ENCODE peak calls at places on chromosomes 16 and 17, in eight cellular contexts. Q, C, H, M, G, U, I and A are unnamed samples.

GRCh38 chr16:66926171-66926570 is 836 bp upstream of the RRAD start:
- DNase-seq in Q (peak), C (no peak), H (no peak), M (no peak), G (no peak), U (no peak), I (peak), A (no peak)

GRCh38 chr16:2967721-2968161 is 1.4 kb upstream of the PAQR4 start:
- DNase-seq in Q (no peak), C (no peak), H (no peak), M (no peak), G (no peak), U (no peak), I (no peak), A (no peak)

GRCh38 chr17:8798176-8799000 is 777 bp downstream of the MFSD6L start:
- DNase-seq in Q (no peak), C (no peak), H (no peak), M (no peak), G (no peak), U (no peak), I (no peak), A (no peak)

GRCh38 chr16:26413780-26414179 is 652.9 kb upstream of the C16orf82 start:
- DNase-seq in Q (no peak), C (peak), H (no peak), M (no peak), G (no peak), U (no peak), I (no peak), A (no peak)

GRCh38 chr17:2108170-2108569 is 53.3 kb downstream of the HIC1 start:
- DNase-seq in Q (no peak), C (no peak), H (no peak), M (no peak), G (no peak), U (no peak), I (no peak), A (no peak)

GRCh38 chr17:1154704-1155103 is 25.1 kb downstream of the ABR start:
- DNase-seq in Q (no peak), C (no peak), H (no peak), M (no peak), G (no peak), U (no peak), I (no peak), A (no peak)

GRCh38 chr16:56258508-56259424 is 67.5 kb downstream of the GNAO1 start:
- DNase-seq in Q (no peak), C (peak), H (no peak), M (no peak), G (no peak), U (no peak), I (no peak), A (peak)

GRCh38 chr17:76727745-76728456 is 1.3 kb downstream of the METTL23 start:
- DNase-seq in Q (no peak), C (no peak), H (no peak), M (no peak), G (no peak), U (no peak), I (peak), A (no peak)

GRCh38 chr17:50638851-50639767 is 4.4 kb downstream of the ABCC3 start:
- DNase-seq in Q (peak), C (no peak), H (no peak), M (no peak), G (peak), U (peak), I (peak), A (peak)

GRCh38 chr16:54346046-54346445 is 59.5 kb upstream of the IRX3 start:
- DNase-seq in Q (no peak), C (no peak), H (no peak), M (no peak), G (no peak), U (peak), I (no peak), A (no peak)

GRCh38 chr17:73231363-73231762 is 30.3 kb downstream of the CPSF4L start:
- DNase-seq in Q (no peak), C (no peak), H (no peak), M (no peak), G (no peak), U (peak), I (peak), A (peak)

GRCh38 chr16:89057738-89058137 is 35.9 kb upstream of the ACSF3 start:
- DNase-seq in Q (no peak), C (no peak), H (no peak), M (no peak), G (no peak), U (no peak), I (no peak), A (no peak)

GRCh38 chr17:3012926-3013581 is 50.4 kb downstream of the OR1D5 start:
- DNase-seq in Q (peak), C (peak), H (peak), M (peak), G (no peak), U (peak), I (peak), A (peak)

GRCh38 chr17:2683912-2684311 is 27.7 kb downstream of the CLUH start:
- DNase-seq in Q (no peak), C (no peak), H (no peak), M (no peak), G (no peak), U (no peak), I (no peak), A (peak)

GRCh38 chr17:20214807-20215206 is 205.6 kb downstream of the SPECC1 start:
- DNase-seq in Q (no peak), C (no peak), H (no peak), M (no peak), G (no peak), U (no peak), I (no peak), A (peak)

GRCh38 chr17:80475949-80476876 is at the start of gene NPTX1:
- DNase-seq in Q (no peak), C (peak), H (no peak), M (no peak), G (no peak), U (no peak), I (no peak), A (no peak)

GRCh38 chr17:81556175-81556691 is 4.1 kb upstream of the FAAP100 start:
- DNase-seq in Q (no peak), C (peak), H (no peak), M (no peak), G (no peak), U (peak), I (no peak), A (no peak)

GRCh38 chr16:86444274-86445060 is 65.9 kb upstream of the FOXF1 start:
- DNase-seq in Q (no peak), C (no peak), H (no peak), M (no peak), G (no peak), U (peak), I (no peak), A (no peak)

GRCh38 chr16:84555418-84556196 is 51.1 kb upstream of the MEAK7 start:
- DNase-seq in Q (no peak), C (no peak), H (no peak), M (no peak), G (no peak), U (no peak), I (no peak), A (peak)

GRCh38 chr17:19357351-19358140 is 5.0 kb downstream of the B9D1 start:
- DNase-seq in Q (no peak), C (no peak), H (no peak), M (no peak), G (no peak), U (no peak), I (no peak), A (no peak)

GRCh38 chr17:7370853-7371252 is 10.0 kb upstream of the TNK1 start:
- DNase-seq in Q (no peak), C (no peak), H (no peak), M (no peak), G (no peak), U (no peak), I (no peak), A (no peak)

GRCh38 chr16:30183236-30183960 is at the start of gene CORO1A:
- DNase-seq in Q (peak), C (peak), H (peak), M (peak), G (peak), U (peak), I (peak), A (peak)

GRCh38 chr17:27540300-27541105 is 84.3 kb downstream of the KSR1 start:
- DNase-seq in Q (peak), C (peak), H (no peak), M (no peak), G (peak), U (peak), I (peak), A (no peak)

GRCh38 chr17:81018044-81018802 is 16.7 kb upstream of the BAIAP2 start:
- DNase-seq in Q (no peak), C (peak), H (no peak), M (no peak), G (no peak), U (peak), I (no peak), A (no peak)

GRCh38 chr16:2507052-2507678 is 6.6 kb upstream of the ATP6V0C start:
- DNase-seq in Q (no peak), C (no peak), H (no peak), M (no peak), G (no peak), U (no peak), I (no peak), A (no peak)

GRCh38 chr16:85136213-85136704 is 24.0 kb upstream of the CIBAR2 start:
- DNase-seq in Q (no peak), C (no peak), H (no peak), M (no peak), G (no peak), U (no peak), I (no peak), A (no peak)

GRCh38 chr16:5036228-5037156 is 2.8 kb upstream of the NAGPA start:
- DNase-seq in Q (no peak), C (no peak), H (peak), M (no peak), G (no peak), U (peak), I (no peak), A (no peak)

GRCh38 chr16:85770741-85771140 is 19.8 kb upstream of the C16orf74 start:
- DNase-seq in Q (no peak), C (no peak), H (no peak), M (no peak), G (no peak), U (no peak), I (no peak), A (no peak)

GRCh38 chr16:27999687-28000086 is 63.8 kb downstream of the GSG1L start:
- DNase-seq in Q (peak), C (no peak), H (no peak), M (no peak), G (no peak), U (peak), I (peak), A (no peak)

GRCh38 chr17:18225121-18225561 is 294 bp upstream of the LLGL1 start:
- DNase-seq in Q (peak), C (peak), H (peak), M (peak), G (peak), U (peak), I (peak), A (peak)

GRCh38 chr16:84648595-84649510 is 542 bp downstream of the KLHL36 start:
- DNase-seq in Q (no peak), C (no peak), H (peak), M (peak), G (no peak), U (no peak), I (no peak), A (peak)

GRCh38 chr16:63287411-63287810 is 1251.2 kb upstream of the CDH8 start:
- DNase-seq in Q (no peak), C (no peak), H (no peak), M (no peak), G (no peak), U (no peak), I (no peak), A (no peak)

GRCh38 chr16:85569615-85570212 is 43.4 kb upstream of the GSE1 start:
- DNase-seq in Q (peak), C (peak), H (no peak), M (no peak), G (peak), U (peak), I (peak), A (no peak)

GRCh38 chr17:18201108-18201507 is 17.5 kb downstream of the ALKBH5 start:
- DNase-seq in Q (no peak), C (no peak), H (no peak), M (no peak), G (no peak), U (no peak), I (no peak), A (no peak)

GRCh38 chr16:87407511-87408112 is 15.5 kb downstream of the MAP1LC3B start:
- DNase-seq in Q (no peak), C (no peak), H (no peak), M (no peak), G (no peak), U (peak), I (peak), A (no peak)

GRCh38 chr17:81228420-81228819 is 5.7 kb upstream of the CEP131 start:
- DNase-seq in Q (no peak), C (no peak), H (no peak), M (no peak), G (no peak), U (no peak), I (no peak), A (no peak)